ENCODE peak calls at places on chromosomes 5 and 9, in nine cellular contexts. X, F, Q, L, T, C, Y, B and J are unnamed samples.
A peak's percentile ranks its signal among the peaks of the same experiment; 100 is the strongest.

GRCh38 chr9:14692918-14693861 is at the start of gene ZDHHC21:
- DNase-seq in B (peak; percentile 83), Q (peak; percentile 53), Y (peak; percentile 84), T (peak; percentile 43), C (peak; percentile 74), L (peak; percentile 78), F (peak; percentile 53), X (no peak), J (peak; percentile 67)

GRCh38 chr5:83095973-83096539 is 18.7 kb downstream of the XRCC4 start:
- DNase-seq in X (peak; percentile 90), F (peak; percentile 89), Q (no peak), L (no peak), Y (no peak), C (no peak), T (no peak), B (no peak), J (no peak)

GRCh38 chr9:84874583-84874982 is 205.1 kb downstream of the NTRK2 start:
- DNase-seq in L (no peak), C (no peak), X (no peak), F (no peak), Q (no peak), T (no peak), B (no peak), Y (no peak), J (no peak)

GRCh38 chr9:750264-750967 is 91.1 kb upstream of the DMRT1 start:
- DNase-seq in T (no peak), L (no peak), B (peak; percentile 61), F (no peak), C (no peak), Y (no peak), X (no peak), Q (no peak), J (no peak)

GRCh38 chr5:102421647-102422046 is 77.2 kb downstream of the SLCO6A1 start:
- DNase-seq in F (peak; percentile 72), Y (no peak), Q (no peak), X (no peak), T (no peak), B (no peak), C (no peak), L (no peak), J (no peak)

GRCh38 chr5:142906863-142907671 is 136.9 kb downstream of the ARHGAP26 start:
- DNase-seq in T (peak; percentile 35), Q (no peak), F (peak; percentile 79), Y (no peak), X (no peak), B (peak; percentile 71), C (no peak), L (peak; percentile 57), J (no peak)

GRCh38 chr5:77869115-77869798 is 93.1 kb upstream of the TBCA start:
- DNase-seq in B (no peak), C (no peak), X (no peak), F (no peak), Y (no peak), L (no peak), T (no peak), Q (no peak), J (no peak)

GRCh38 chr5:74538206-74538661 is 102.3 kb downstream of the ENC1 start:
- DNase-seq in L (peak; percentile 72), C (peak; percentile 61), Y (no peak), F (no peak), X (peak; percentile 29), T (peak; percentile 70), Q (no peak), B (peak; percentile 66), J (no peak)

GRCh38 chr5:22889714-22890113 is 36.6 kb upstream of the CDH12 start:
- DNase-seq in C (no peak), B (no peak), Y (no peak), X (no peak), Q (no peak), L (no peak), F (peak; percentile 36), T (no peak), J (no peak)

GRCh38 chr5:59473611-59474010 is 419.9 kb downstream of the PDE4D start:
- DNase-seq in C (no peak), X (no peak), L (no peak), F (no peak), Q (no peak), Y (no peak), B (no peak), T (no peak), J (no peak)

DNA sequence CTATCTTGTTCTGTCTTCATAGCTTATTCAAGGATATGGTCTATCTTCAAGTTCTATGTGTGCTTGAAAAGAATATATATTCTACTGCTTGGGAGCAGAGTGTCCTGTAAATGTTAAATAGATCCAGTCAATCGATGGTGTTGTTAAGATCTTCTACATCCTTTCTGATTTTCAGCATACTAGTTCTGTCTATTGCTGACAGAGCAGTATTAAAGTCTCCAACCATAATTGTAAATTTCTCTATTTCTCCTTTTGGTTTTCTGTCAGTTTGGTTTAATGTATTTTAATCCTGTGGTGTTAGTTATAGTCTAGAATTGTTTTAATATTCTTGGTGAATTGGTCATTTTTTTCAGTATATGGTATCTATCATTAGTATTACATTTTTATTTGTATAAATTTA is 124.0 kb upstream of the COX7C start:
- DNase-seq in X (no peak), F (no peak), L (no peak), C (no peak), B (no peak), Q (no peak), Y (no peak), T (no peak), J (no peak)
- H3K36me3 ChIP-seq in X (no peaks in the 10 kb centered on the region), F (no peaks in the 10 kb centered on the region), L (no peaks in the 10 kb centered on the region), C (no peaks in the 10 kb centered on the region), B (no peaks in the 10 kb centered on the region), Q (no peaks in the 10 kb centered on the region), Y (no peaks in the 10 kb centered on the region), T (no peaks in the 10 kb centered on the region), J (no peaks in the 10 kb centered on the region)

GRCh38 chr5:54876-55569 is 36.9 kb upstream of the PLEKHG4B start:
- DNase-seq in Q (no peak), B (no peak), Y (no peak), L (no peak), X (no peak), F (no peak), T (no peak), C (peak; percentile 26), J (no peak)

GRCh38 chr5:50724-51499 is 41.1 kb upstream of the PLEKHG4B start:
- DNase-seq in F (no peak), L (no peak), B (no peak), Q (no peak), X (no peak), T (no peak), C (no peak), Y (no peak), J (no peak)

GRCh38 chr5:51500-51823 is 40.5 kb upstream of the PLEKHG4B start:
- DNase-seq in X (no peak), L (no peak), T (no peak), Q (no peak), C (no peak), B (no peak), F (no peak), Y (no peak), J (no peak)

GRCh38 chr5:54175-54730 is 37.7 kb upstream of the PLEKHG4B start:
- DNase-seq in B (no peak), C (peak; percentile 25), T (no peak), Y (no peak), X (no peak), Q (no peak), F (no peak), L (no peak), J (no peak)

GRCh38 chr5:53381-54174 is 38.4 kb upstream of the PLEKHG4B start:
- DNase-seq in Y (no peak), X (peak; percentile 2), C (peak; percentile 34), L (no peak), T (no peak), B (no peak), Q (peak; percentile 25), F (peak; percentile 65), J (peak; percentile 70)
- TF ChIP-seq CTCF in Y (no peak), X (peak; percentile 12), C (no peak), L (no peak), T (no peak), B (no peak), Q (no peak), F (peak; percentile 25), J (no peak)

GRCh38 chr9:78314550-78314949 is 17.6 kb downstream of the PSAT1 start:
- DNase-seq in C (no peak), F (no peak), L (no peak), Y (no peak), X (no peak), B (no peak), Q (no peak), T (no peak), J (no peak)

GRCh38 chr9:78320030-78320693 is 23.2 kb downstream of the PSAT1 start:
- DNase-seq in L (no peak), F (no peak), Q (no peak), X (no peak), T (no peak), Y (no peak), B (no peak), C (no peak), J (no peak)

GRCh38 chr9:78319197-78320029 is 22.5 kb downstream of the PSAT1 start:
- DNase-seq in B (no peak), C (no peak), Q (no peak), Y (no peak), L (no peak), X (no peak), F (no peak), T (no peak), J (no peak)

GRCh38 chr9:78314953-78315870 is 18.3 kb downstream of the PSAT1 start:
- DNase-seq in B (no peak), T (no peak), C (no peak), X (no peak), F (no peak), L (no peak), Q (no peak), Y (no peak), J (no peak)

DNA sequence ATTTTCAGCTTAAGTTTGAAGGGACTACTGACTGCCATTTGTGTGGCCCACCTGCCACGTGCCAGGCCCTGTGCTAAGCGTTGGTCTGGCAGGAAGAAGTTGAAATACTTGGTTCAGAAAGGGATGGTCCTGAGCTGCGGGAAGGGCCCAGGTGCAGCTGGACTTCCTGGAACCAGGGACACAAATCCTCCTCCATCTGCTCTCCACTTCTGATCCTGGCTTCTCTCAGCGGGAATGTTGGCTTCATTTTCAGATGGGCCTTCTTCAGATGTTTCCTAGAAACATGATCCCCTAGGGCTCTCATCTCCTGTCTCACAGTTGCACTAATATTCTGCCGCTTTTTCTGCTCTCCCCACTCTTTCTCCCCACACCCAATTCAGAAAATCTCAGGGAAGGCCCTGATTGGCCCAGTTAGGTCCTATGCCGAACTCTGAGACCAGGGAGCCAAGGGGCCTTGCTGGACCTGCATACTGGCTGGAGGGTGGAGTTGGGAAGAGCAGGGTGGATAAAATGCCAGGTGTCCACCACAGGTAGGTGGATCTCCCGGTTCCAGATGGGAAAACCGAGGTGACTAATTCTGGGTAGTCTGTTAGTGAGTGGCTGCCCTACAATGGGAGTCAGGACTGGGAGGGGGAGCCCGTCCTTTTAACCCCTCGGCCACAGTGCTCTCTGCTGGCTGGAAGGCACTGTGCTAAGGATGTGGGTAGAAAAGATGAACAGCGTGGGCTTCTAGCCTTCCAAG is 19.4 kb downstream of the PSAT1 start:
- DNase-seq in T (no peak), L (no peak), X (no peak), B (no peak), C (no peak), F (no peak), Q (no peak), Y (no peak), J (no peak)
- H3K36me3 ChIP-seq in T (no peaks in the 10 kb centered on the region), L (no peaks in the 10 kb centered on the region), X (peaks cover 45% of the 10 kb centered on the region), B (no peaks in the 10 kb centered on the region), C (no peaks in the 10 kb centered on the region), F (peaks cover 14% of the 10 kb centered on the region), Q (peaks cover 3% of the 10 kb centered on the region), Y (no peaks in the 10 kb centered on the region), J (no peaks in the 10 kb centered on the region)

DNA sequence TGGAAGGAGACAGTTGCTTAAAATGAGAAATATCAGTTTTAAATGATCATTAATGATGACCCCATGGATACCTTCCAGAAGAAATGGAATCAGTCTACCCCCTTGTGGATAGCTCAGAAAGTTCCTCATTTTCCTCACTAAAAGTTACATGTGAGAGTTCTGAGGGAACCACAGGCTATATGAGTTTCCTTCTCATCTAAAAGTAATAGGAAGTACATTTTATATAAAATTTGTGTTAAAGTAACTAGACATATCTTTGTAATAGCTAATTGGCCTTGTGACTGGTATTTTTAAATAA is 104.9 kb upstream of the SLC25A48 start:
- DNase-seq in C (no peak), Y (no peak), L (no peak), T (no peak), Q (no peak), F (peak; percentile 6), X (peak; percentile 54), B (no peak), J (no peak)
- TF ChIP-seq CTCF in C (no peak), Y (no peak), L (peak; percentile 26), T (no peak), Q (no peak), F (peak; percentile 28), X (peak; percentile 33), B (no peak), J (no peak)